ENCODE peak calls at places on chromosome 10, in four cellular contexts. C, J, T and O are unnamed samples.

GRCh38 chr10:133456041-133456951 is 2.6 kb downstream of the SCART1 start:
- DNase-seq in C (peak), J (no peak), T (no peak), O (no peak)

GRCh38 chr10:125186431-125187170 is 26.2 kb upstream of the CTBP2 start:
- DNase-seq in C (no peak), J (no peak), T (no peak), O (no peak)

GRCh38 chr10:68559872-68560200 is 301 bp upstream of the TET1 start:
- DNase-seq in C (no peak), J (no peak), T (peak), O (peak)

GRCh38 chr10:11285171-11285570 is 267.5 kb downstream of the CELF2 start:
- DNase-seq in C (no peak), J (no peak), T (no peak), O (no peak)

GRCh38 chr10:122849090-122849489 is 3.4 kb upstream of the CUZD1 start:
- DNase-seq in C (no peak), J (no peak), T (no peak), O (no peak)

GRCh38 chr10:110793128-110793812 is 78.5 kb upstream of the PDCD4 start:
- DNase-seq in C (no peak), J (no peak), T (no peak), O (no peak)

GRCh38 chr10:53957401-53957800 is 843.6 kb downstream of the PCDH15 start:
- DNase-seq in C (no peak), J (no peak), T (no peak), O (no peak)

GRCh38 chr10:89814278-89814677 is 112.9 kb downstream of the KIF20B start:
- DNase-seq in C (no peak), J (no peak), T (no peak), O (peak)

GRCh38 chr10:29649561-29650551 is 15.1 kb upstream of the SVIL start:
- DNase-seq in C (no peak), J (peak), T (no peak), O (peak)

GRCh38 chr10:69201045-69201444 is 19.1 kb upstream of the HKDC1 start:
- DNase-seq in C (no peak), J (no peak), T (no peak), O (peak)

GRCh38 chr10:83127942-83128575 is 1011.2 kb upstream of the GHITM start:
- DNase-seq in C (no peak), J (no peak), T (no peak), O (no peak)

GRCh38 chr10:14617125-14617524 is 157.6 kb downstream of the FAM107B start:
- DNase-seq in C (no peak), J (no peak), T (no peak), O (no peak)

GRCh38 chr10:35613597-35614226 is 8.6 kb downstream of the GJD4 start:
- DNase-seq in C (no peak), J (peak), T (no peak), O (peak)

GRCh38 chr10:132516771-132517725 is 20.5 kb upstream of the INPP5A start:
- DNase-seq in C (peak), J (peak), T (no peak), O (peak)

GRCh38 chr10:132175907-132176581 is 10.7 kb upstream of the DPYSL4 start:
- DNase-seq in C (peak), J (peak), T (no peak), O (no peak)

GRCh38 chr10:62373995-62374861 is at the start of gene ZNF365:
- DNase-seq in C (peak), J (peak), T (peak), O (peak)

GRCh38 chr10:43218206-43218950 is 48.5 kb downstream of the RASGEF1A start:
- DNase-seq in C (peak), J (no peak), T (no peak), O (no peak)

GRCh38 chr10:19826712-19827111 is 10.5 kb downstream of the PLXDC2 start:
- DNase-seq in C (no peak), J (peak), T (no peak), O (peak)

GRCh38 chr10:119967066-119967465 is 74.5 kb downstream of the SEC23IP start:
- DNase-seq in C (no peak), J (no peak), T (no peak), O (no peak)

GRCh38 chr10:90621577-90621976 is 236.3 kb downstream of the HTR7 start:
- DNase-seq in C (no peak), J (peak), T (no peak), O (no peak)

GRCh38 chr10:29643785-29644501 is 9.2 kb upstream of the SVIL start:
- DNase-seq in C (peak), J (no peak), T (no peak), O (no peak)

GRCh38 chr10:132124201-132124920 is 58.6 kb downstream of the JAKMIP3 start:
- DNase-seq in C (peak), J (no peak), T (no peak), O (no peak)

GRCh38 chr10:132704008-132704814 is 81.7 kb downstream of the NKX6-2 start:
- DNase-seq in C (peak), J (no peak), T (no peak), O (no peak)

GRCh38 chr10:118332247-118332646 is 9.9 kb downstream of the FAM204A start:
- DNase-seq in C (no peak), J (no peak), T (no peak), O (no peak)

GRCh38 chr10:20598590-20598989 is 298.5 kb downstream of the NEBL start:
- DNase-seq in C (peak), J (peak), T (no peak), O (peak)

GRCh38 chr10:77809336-77809735 is 117.2 kb downstream of the DLG5 start:
- DNase-seq in C (no peak), J (no peak), T (no peak), O (no peak)

GRCh38 chr10:69879628-69880257 is 78.0 kb downstream of the COL13A1 start:
- DNase-seq in C (peak), J (no peak), T (no peak), O (no peak)

GRCh38 chr10:71484352-71484751 is 87.6 kb downstream of the CDH23 start:
- DNase-seq in C (no peak), J (no peak), T (no peak), O (no peak)

GRCh38 chr10:79184141-79184625 is 115.4 kb downstream of the ZMIZ1 start:
- DNase-seq in C (no peak), J (peak), T (no peak), O (peak)

GRCh38 chr10:113059001-113059780 is 109.1 kb downstream of the TCF7L2 start:
- DNase-seq in C (no peak), J (peak), T (no peak), O (peak)

GRCh38 chr10:78892383-78893191 is 176.2 kb upstream of the ZMIZ1 start:
- DNase-seq in C (peak), J (no peak), T (no peak), O (no peak)

GRCh38 chr10:64648915-64649314 is 1127.7 kb downstream of the REEP3 start:
- DNase-seq in C (no peak), J (no peak), T (no peak), O (no peak)

GRCh38 chr10:74851834-74852233 is 25.4 kb downstream of the KAT6B start:
- DNase-seq in C (no peak), J (peak), T (no peak), O (no peak)

GRCh38 chr10:20616918-20617801 is 280.0 kb downstream of the NEBL start:
- DNase-seq in C (no peak), J (no peak), T (no peak), O (no peak)

GRCh38 chr10:114028425-114028824 is 15.2 kb upstream of the ADRB1 start:
- DNase-seq in C (no peak), J (no peak), T (no peak), O (no peak)

GRCh38 chr10:3465406-3465891 is 292.9 kb upstream of the PITRM1 start:
- DNase-seq in C (no peak), J (peak), T (no peak), O (no peak)

GRCh38 chr10:117112220-117112619 is 25.9 kb downstream of the VAX1 start:
- DNase-seq in C (no peak), J (no peak), T (no peak), O (no peak)
- TF ChIP-seq CTCF in C (no peak), J (peak), T (no peak), O (peak)

GRCh38 chr10:80414126-80414898 is 6.0 kb downstream of the PRXL2A start:
- DNase-seq in C (no peak), J (peak), T (no peak), O (peak)
- H3K4me3 ChIP-seq in C (no peak), J (peak), T (no peak), O (peak)

DNA sequence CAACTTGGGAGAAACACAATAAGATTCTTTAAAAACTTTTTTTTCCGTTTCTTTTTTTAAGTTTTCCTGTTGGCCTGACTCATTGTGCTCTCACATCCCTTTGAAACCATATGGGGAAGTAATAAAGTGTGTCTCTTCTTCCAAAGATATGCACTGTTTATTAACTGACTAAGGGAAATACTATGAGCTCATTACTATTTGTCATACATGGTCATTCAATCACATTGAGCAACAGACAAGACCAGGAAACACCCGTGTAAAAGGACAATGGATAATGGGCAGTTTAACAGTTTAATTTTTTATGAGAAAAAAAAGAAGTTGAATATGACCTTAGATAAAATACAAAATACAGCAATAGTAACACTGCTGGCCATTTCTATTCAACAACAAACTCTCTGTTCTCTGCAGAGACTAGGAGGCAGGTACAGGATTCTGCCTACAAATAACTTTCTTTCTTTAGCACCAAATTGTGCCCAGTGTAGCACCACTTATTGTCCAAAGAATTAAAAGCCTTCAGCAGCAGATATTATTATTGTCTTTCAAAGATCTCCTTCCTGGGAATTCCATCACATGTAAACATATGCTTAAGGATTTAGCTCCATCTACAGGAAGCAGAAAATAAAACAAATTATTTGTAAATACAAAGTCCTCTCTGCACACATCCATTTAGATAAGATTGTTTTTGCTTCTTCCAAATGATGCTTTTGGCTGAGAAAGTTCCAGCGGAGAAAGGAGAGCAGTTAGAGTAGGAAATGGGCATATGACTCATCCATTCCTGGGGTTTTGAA is 55.0 kb upstream of the AKR1E2 start:
- DNase-seq in C (no peak), J (peak), T (no peak), O (peak)
- TF ChIP-seq CTCF in C (peak), J (peak), T (no peak), O (peak)

DNA sequence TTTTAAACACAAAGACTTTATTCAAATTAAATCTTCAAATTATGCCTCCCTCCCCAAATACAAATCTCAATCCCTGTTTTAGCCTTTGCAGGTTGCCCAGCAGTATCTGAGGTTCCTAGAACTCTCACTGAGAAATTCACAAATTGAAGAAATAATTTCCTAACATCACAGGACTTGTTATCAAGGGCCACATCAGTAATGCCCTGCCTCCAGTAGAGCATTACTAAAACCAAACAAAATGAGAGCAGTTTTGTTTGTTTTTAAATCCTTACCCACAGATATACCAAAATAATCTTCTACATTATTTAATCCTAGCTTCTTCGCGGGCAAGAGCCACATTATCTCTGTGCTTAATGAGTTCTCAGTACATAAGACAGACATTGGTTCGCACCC is 152.2 kb downstream of the SGMS1 start:
- DNase-seq in C (no peak), J (no peak), T (no peak), O (no peak)
- H3K4me3 ChIP-seq in C (no peak), J (no peak), T (no peak), O (no peak)

GRCh38 chr10:93206652-93207051 is 133.0 kb downstream of the CYP26A1 start:
- DNase-seq in C (no peak), J (no peak), T (no peak), O (peak)
- TF ChIP-seq CTCF in C (no peak), J (no peak), T (no peak), O (no peak)

DNA sequence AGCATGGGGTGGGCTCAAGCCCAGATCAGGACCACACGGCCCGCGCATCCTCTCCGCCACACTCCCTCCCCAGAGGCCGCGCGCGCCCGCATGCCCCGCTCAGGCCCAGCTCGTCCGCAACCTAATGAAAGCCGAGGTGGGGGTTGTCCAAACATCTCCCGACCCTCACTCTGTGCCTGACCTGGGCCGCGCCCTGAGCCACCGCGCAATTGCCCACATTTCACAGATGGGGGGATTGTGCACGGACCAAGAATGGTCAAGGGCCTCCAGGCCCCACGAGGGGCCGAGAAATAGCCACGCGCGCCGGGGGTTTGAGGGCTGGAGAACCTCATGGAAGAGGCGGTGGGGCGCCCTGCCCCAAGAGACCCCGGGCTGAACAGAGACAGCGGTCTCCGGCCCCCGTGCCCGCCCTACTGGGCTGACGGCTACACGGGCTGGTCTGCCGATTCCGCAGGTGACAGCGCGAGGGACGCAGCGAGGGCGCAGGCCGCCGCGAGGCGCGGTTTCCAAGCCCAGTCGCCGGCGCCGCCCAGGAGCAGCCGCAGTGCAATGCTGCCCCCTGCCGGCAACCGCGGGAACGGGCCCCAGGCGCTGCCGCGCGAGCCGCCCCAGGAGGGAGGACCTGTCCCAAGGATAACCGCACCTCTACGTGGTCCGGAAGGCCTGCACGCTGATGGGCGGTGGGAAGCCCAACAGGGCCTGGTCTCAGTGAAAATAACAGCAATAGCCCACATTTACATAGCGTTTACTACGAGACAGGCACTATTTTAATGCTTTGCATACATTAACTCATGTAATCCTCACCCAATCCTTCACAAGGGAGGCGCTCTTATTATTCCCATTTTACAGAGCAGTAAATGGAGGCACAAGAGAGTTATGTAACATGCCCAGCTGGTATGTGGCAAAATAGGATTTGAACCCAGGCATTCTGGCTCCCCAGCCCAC is 10.5 kb upstream of the GRID1 start:
- DNase-seq in C (peak), J (peak), T (peak), O (peak)
- H3K4me3 ChIP-seq in C (peak), J (no peak), T (peak), O (no peak)